ENCODE peak calls at places on chromosomes 3 and 15, in nine cellular contexts. One of them, this sample, is unnamed.

GRCh38 chr3:13189639-13190375 is 116.6 kb upstream of the IQSEC1 start:
- DNase-seq in AG09309: peak
- DNase-seq in mucosa of descending colon: no peak
- DNase-seq in upper lobe of left lung: peak
- DNase-seq in OCI-LY7: peak
- DNase-seq in neuronal stem cell: no peak
- DNase-seq in H1: no peak
- DNase-seq in esophagus squamous epithelium: no peak
- DNase-seq in astrocyte: peak
- DNase-seq in this sample: no peak

GRCh38 chr3:188631291-188632010 is 477.5 kb downstream of the LPP start:
- DNase-seq in OCI-LY7: no peak
- DNase-seq in upper lobe of left lung: no peak
- DNase-seq in esophagus squamous epithelium: no peak
- DNase-seq in astrocyte: peak
- DNase-seq in AG09309: peak
- DNase-seq in H1: no peak
- DNase-seq in neuronal stem cell: no peak
- DNase-seq in mucosa of descending colon: no peak
- DNase-seq in this sample: no peak

GRCh38 chr3:2589336-2589969 is 490.8 kb downstream of the CNTN4 start:
- DNase-seq in AG09309: no peak
- DNase-seq in H1: no peak
- DNase-seq in astrocyte: no peak
- DNase-seq in mucosa of descending colon: no peak
- DNase-seq in OCI-LY7: no peak
- DNase-seq in esophagus squamous epithelium: no peak
- DNase-seq in upper lobe of left lung: no peak
- DNase-seq in neuronal stem cell: no peak
- DNase-seq in this sample: peak

GRCh38 chr15:27234593-27234992 is 263.6 kb downstream of the GABRG3 start:
- DNase-seq in esophagus squamous epithelium: no peak
- DNase-seq in upper lobe of left lung: no peak
- DNase-seq in H1: no peak
- DNase-seq in AG09309: no peak
- DNase-seq in astrocyte: peak
- DNase-seq in mucosa of descending colon: no peak
- DNase-seq in neuronal stem cell: no peak
- DNase-seq in OCI-LY7: no peak
- DNase-seq in this sample: no peak

GRCh38 chr15:81293728-81294500 is 30.0 kb downstream of the STARD5 start:
- DNase-seq in H1: no peak
- DNase-seq in neuronal stem cell: no peak
- DNase-seq in upper lobe of left lung: peak
- DNase-seq in esophagus squamous epithelium: no peak
- DNase-seq in mucosa of descending colon: peak
- DNase-seq in astrocyte: no peak
- DNase-seq in AG09309: no peak
- DNase-seq in OCI-LY7: peak
- DNase-seq in this sample: peak

GRCh38 chr15:75904241-75904631 is 558 bp downstream of the FBXO22 start:
- DNase-seq in OCI-LY7: peak
- DNase-seq in mucosa of descending colon: no peak
- DNase-seq in neuronal stem cell: peak
- DNase-seq in AG09309: no peak
- DNase-seq in H1: no peak
- DNase-seq in esophagus squamous epithelium: no peak
- DNase-seq in upper lobe of left lung: peak
- DNase-seq in astrocyte: peak
- DNase-seq in this sample: no peak

GRCh38 chr15:39083213-39083612 is 497.7 kb upstream of the THBS1 start:
- DNase-seq in OCI-LY7: no peak
- DNase-seq in neuronal stem cell: no peak
- DNase-seq in mucosa of descending colon: no peak
- DNase-seq in upper lobe of left lung: no peak
- DNase-seq in H1: no peak
- DNase-seq in AG09309: no peak
- DNase-seq in astrocyte: peak
- DNase-seq in esophagus squamous epithelium: no peak
- DNase-seq in this sample: no peak

GRCh38 chr15:96766387-96766786 is 435.9 kb downstream of the NR2F2 start:
- DNase-seq in astrocyte: no peak
- DNase-seq in upper lobe of left lung: no peak
- DNase-seq in mucosa of descending colon: no peak
- DNase-seq in OCI-LY7: no peak
- DNase-seq in neuronal stem cell: no peak
- DNase-seq in AG09309: no peak
- DNase-seq in H1: no peak
- DNase-seq in esophagus squamous epithelium: no peak
- DNase-seq in this sample: no peak

GRCh38 chr3:120472121-120472844 is 21.5 kb upstream of the FSTL1 start:
- DNase-seq in H1: no peak
- DNase-seq in neuronal stem cell: no peak
- DNase-seq in OCI-LY7: no peak
- DNase-seq in mucosa of descending colon: no peak
- DNase-seq in AG09309: no peak
- DNase-seq in esophagus squamous epithelium: no peak
- DNase-seq in upper lobe of left lung: no peak
- DNase-seq in astrocyte: peak
- DNase-seq in this sample: no peak

GRCh38 chr3:186540444-186541226 is 3.5 kb downstream of the CRYGS start:
- DNase-seq in upper lobe of left lung: peak
- DNase-seq in esophagus squamous epithelium: no peak
- DNase-seq in OCI-LY7: peak
- DNase-seq in H1: peak
- DNase-seq in astrocyte: peak
- DNase-seq in AG09309: peak
- DNase-seq in neuronal stem cell: peak
- DNase-seq in mucosa of descending colon: no peak
- DNase-seq in this sample: peak

GRCh38 chr3:194076486-194076885 is 59.5 kb upstream of the HES1 start:
- DNase-seq in neuronal stem cell: no peak
- DNase-seq in astrocyte: no peak
- DNase-seq in OCI-LY7: no peak
- DNase-seq in esophagus squamous epithelium: no peak
- DNase-seq in upper lobe of left lung: no peak
- DNase-seq in H1: no peak
- DNase-seq in mucosa of descending colon: no peak
- DNase-seq in AG09309: no peak
- DNase-seq in this sample: no peak

GRCh38 chr3:8223766-8224165 is 277.9 kb upstream of the LMCD1 start:
- DNase-seq in OCI-LY7: no peak
- DNase-seq in upper lobe of left lung: no peak
- DNase-seq in astrocyte: peak
- DNase-seq in AG09309: no peak
- DNase-seq in esophagus squamous epithelium: no peak
- DNase-seq in mucosa of descending colon: no peak
- DNase-seq in H1: no peak
- DNase-seq in neuronal stem cell: no peak
- DNase-seq in this sample: no peak

GRCh38 chr3:33218072-33218445 is 551 bp downstream of the SUSD5 start:
- DNase-seq in OCI-LY7: no peak
- DNase-seq in mucosa of descending colon: no peak
- DNase-seq in upper lobe of left lung: no peak
- DNase-seq in astrocyte: peak
- DNase-seq in H1: no peak
- DNase-seq in neuronal stem cell: peak
- DNase-seq in AG09309: no peak
- DNase-seq in esophagus squamous epithelium: no peak
- DNase-seq in this sample: no peak

GRCh38 chr3:33215739-33216138 is 2.9 kb downstream of the SUSD5 start:
- DNase-seq in H1: no peak
- DNase-seq in AG09309: no peak
- DNase-seq in upper lobe of left lung: no peak
- DNase-seq in OCI-LY7: no peak
- DNase-seq in esophagus squamous epithelium: no peak
- DNase-seq in astrocyte: no peak
- DNase-seq in neuronal stem cell: no peak
- DNase-seq in mucosa of descending colon: no peak
- DNase-seq in this sample: no peak

GRCh38 chr3:33221241-33221640 is 2.6 kb upstream of the SUSD5 start:
- DNase-seq in neuronal stem cell: no peak
- DNase-seq in OCI-LY7: no peak
- DNase-seq in H1: no peak
- DNase-seq in AG09309: no peak
- DNase-seq in mucosa of descending colon: no peak
- DNase-seq in upper lobe of left lung: no peak
- DNase-seq in esophagus squamous epithelium: no peak
- DNase-seq in astrocyte: no peak
- DNase-seq in this sample: no peak

GRCh38 chr3:33219175-33219487 is 521 bp upstream of the SUSD5 start:
- DNase-seq in astrocyte: no peak
- DNase-seq in OCI-LY7: no peak
- DNase-seq in neuronal stem cell: no peak
- DNase-seq in esophagus squamous epithelium: no peak
- DNase-seq in AG09309: no peak
- DNase-seq in mucosa of descending colon: no peak
- DNase-seq in upper lobe of left lung: no peak
- DNase-seq in H1: no peak
- DNase-seq in this sample: no peak

GRCh38 chr3:33218446-33219174 is at the start of gene SUSD5:
- DNase-seq in AG09309: no peak
- DNase-seq in H1: peak
- DNase-seq in astrocyte: peak
- DNase-seq in esophagus squamous epithelium: no peak
- DNase-seq in neuronal stem cell: peak
- DNase-seq in upper lobe of left lung: no peak
- DNase-seq in OCI-LY7: no peak
- DNase-seq in mucosa of descending colon: no peak
- DNase-seq in this sample: no peak
- H3K4me3 ChIP-seq in AG09309: peak
- H3K4me3 ChIP-seq in H1: peak
- H3K4me3 ChIP-seq in astrocyte: peak
- H3K4me3 ChIP-seq in esophagus squamous epithelium: peak
- H3K4me3 ChIP-seq in neuronal stem cell: peak
- H3K4me3 ChIP-seq in upper lobe of left lung: peak
- H3K4me3 ChIP-seq in OCI-LY7: no peak
- H3K4me3 ChIP-seq in mucosa of descending colon: no peak
- H3K4me3 ChIP-seq in this sample: no peak

GRCh38 chr15:64089553-64090280 is 3.9 kb downstream of the CIAO2A start:
- DNase-seq in H1: no peak
- DNase-seq in OCI-LY7: peak
- DNase-seq in mucosa of descending colon: no peak
- DNase-seq in AG09309: no peak
- DNase-seq in neuronal stem cell: no peak
- DNase-seq in upper lobe of left lung: peak
- DNase-seq in astrocyte: no peak
- DNase-seq in esophagus squamous epithelium: no peak
- DNase-seq in this sample: no peak
- H3K4me3 ChIP-seq in H1: no peak
- H3K4me3 ChIP-seq in OCI-LY7: peak
- H3K4me3 ChIP-seq in mucosa of descending colon: no peak
- H3K4me3 ChIP-seq in AG09309: no peak
- H3K4me3 ChIP-seq in neuronal stem cell: no peak
- H3K4me3 ChIP-seq in upper lobe of left lung: no peak
- H3K4me3 ChIP-seq in astrocyte: no peak
- H3K4me3 ChIP-seq in esophagus squamous epithelium: no peak
- H3K4me3 ChIP-seq in this sample: no peak

GRCh38 chr3:197286678-197287077 is 11.7 kb downstream of the DLG1 start:
- DNase-seq in OCI-LY7: no peak
- DNase-seq in mucosa of descending colon: no peak
- DNase-seq in upper lobe of left lung: no peak
- DNase-seq in esophagus squamous epithelium: no peak
- DNase-seq in astrocyte: no peak
- DNase-seq in neuronal stem cell: no peak
- DNase-seq in AG09309: no peak
- DNase-seq in H1: no peak
- DNase-seq in this sample: no peak

GRCh38 chr3:197293605-197294237 is 4.7 kb downstream of the DLG1 start:
- DNase-seq in OCI-LY7: peak
- DNase-seq in esophagus squamous epithelium: no peak
- DNase-seq in H1: no peak
- DNase-seq in mucosa of descending colon: no peak
- DNase-seq in neuronal stem cell: no peak
- DNase-seq in astrocyte: no peak
- DNase-seq in AG09309: no peak
- DNase-seq in upper lobe of left lung: no peak
- DNase-seq in this sample: no peak

GRCh38 chr3:197285557-197285956 is 12.9 kb downstream of the DLG1 start:
- DNase-seq in astrocyte: no peak
- DNase-seq in mucosa of descending colon: no peak
- DNase-seq in OCI-LY7: no peak
- DNase-seq in H1: no peak
- DNase-seq in esophagus squamous epithelium: no peak
- DNase-seq in AG09309: no peak
- DNase-seq in upper lobe of left lung: no peak
- DNase-seq in neuronal stem cell: no peak
- DNase-seq in this sample: no peak

GRCh38 chr3:197292083-197293042 is 6.0 kb downstream of the DLG1 start:
- DNase-seq in H1: no peak
- DNase-seq in neuronal stem cell: no peak
- DNase-seq in astrocyte: no peak
- DNase-seq in upper lobe of left lung: no peak
- DNase-seq in mucosa of descending colon: no peak
- DNase-seq in esophagus squamous epithelium: no peak
- DNase-seq in AG09309: no peak
- DNase-seq in OCI-LY7: no peak
- DNase-seq in this sample: no peak

DNA sequence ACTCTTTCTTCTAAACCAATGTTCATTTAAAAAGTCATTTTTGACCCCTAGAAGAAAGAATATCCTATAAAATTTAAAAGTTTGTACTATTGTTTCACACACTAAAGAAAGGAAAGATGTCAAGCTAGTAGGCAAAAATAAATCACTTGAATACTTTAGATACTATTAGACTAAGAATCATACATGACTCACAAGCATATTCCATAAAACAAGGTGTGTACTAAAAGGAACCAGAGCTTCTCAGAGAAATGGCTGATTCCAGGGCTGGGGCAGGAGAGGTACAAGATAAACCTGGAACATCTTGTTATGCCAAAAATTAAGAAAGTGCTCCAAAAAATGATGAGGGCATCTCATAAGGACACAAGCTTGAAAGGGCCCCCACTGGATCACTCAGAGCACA is 8.7 kb downstream of the DLG1 start:
- DNase-seq in neuronal stem cell: no peak
- DNase-seq in H1: no peak
- DNase-seq in mucosa of descending colon: no peak
- DNase-seq in astrocyte: peak
- DNase-seq in AG09309: no peak
- DNase-seq in esophagus squamous epithelium: no peak
- DNase-seq in upper lobe of left lung: no peak
- DNase-seq in OCI-LY7: no peak
- DNase-seq in this sample: no peak
- H3K4me3 ChIP-seq in neuronal stem cell: no peak
- H3K4me3 ChIP-seq in H1: no peak
- H3K4me3 ChIP-seq in mucosa of descending colon: no peak
- H3K4me3 ChIP-seq in astrocyte: peak
- H3K4me3 ChIP-seq in AG09309: no peak
- H3K4me3 ChIP-seq in esophagus squamous epithelium: no peak
- H3K4me3 ChIP-seq in upper lobe of left lung: no peak
- H3K4me3 ChIP-seq in OCI-LY7: no peak
- H3K4me3 ChIP-seq in this sample: no peak

GRCh38 chr15:48644827-48645557 is 517 bp downstream of the FBN1 start:
- DNase-seq in AG09309: no peak
- DNase-seq in H1: no peak
- DNase-seq in astrocyte: peak
- DNase-seq in mucosa of descending colon: peak
- DNase-seq in OCI-LY7: no peak
- DNase-seq in upper lobe of left lung: no peak
- DNase-seq in esophagus squamous epithelium: no peak
- DNase-seq in neuronal stem cell: peak
- DNase-seq in this sample: no peak
- H3K4me3 ChIP-seq in AG09309: peak
- H3K4me3 ChIP-seq in H1: peak
- H3K4me3 ChIP-seq in astrocyte: peak
- H3K4me3 ChIP-seq in mucosa of descending colon: peak
- H3K4me3 ChIP-seq in OCI-LY7: no peak
- H3K4me3 ChIP-seq in upper lobe of left lung: peak
- H3K4me3 ChIP-seq in esophagus squamous epithelium: peak
- H3K4me3 ChIP-seq in neuronal stem cell: peak
- H3K4me3 ChIP-seq in this sample: peak

This sample was measured in Jurkat, Clone E6-1.